ENCODE peak calls at places on chromosomes 16 and 17, in four cellular contexts. X is NCI-H187; O is stimulated activated CD4-positive, alpha-beta T cell treated with anti-CD3 and anti-CD28 coated beads, Interleukin-1b, Interleukin-23, amount 100 ng/mL, for 24 hours; Q is H7. J is an unnamed sample.
A peak's percentile ranks its signal among the peaks of the same experiment; 100 is the strongest.

GRCh38 chr17:8288336-8289102 is at the start of gene RANGRF:
- DNase-seq in X (peak; percentile 72), O (peak; percentile 87), Q (peak; percentile 98), J (peak; percentile 80)

GRCh38 chr17:17576772-17577234 is 14.7 kb downstream of the PEMT start:
- DNase-seq in X (no peak), O (no peak), Q (no peak), J (no peak)

GRCh38 chr16:80317132-80318098 is 223.4 kb upstream of the DYNLRB2 start:
- DNase-seq in O (no peak), X (no peak), Q (peak; percentile 68), J (peak; percentile 6)

GRCh38 chr16:26649646-26650045 is 417.1 kb upstream of the C16orf82 start:
- DNase-seq in X (peak; percentile 11), Q (no peak), O (no peak), J (no peak)

GRCh38 chr17:59327891-59328290 is 3.6 kb upstream of the YPEL2 start:
- DNase-seq in Q (no peak), O (no peak), X (no peak), J (peak; percentile 58)

GRCh38 chr17:44607836-44608690 is 48.2 kb upstream of the MEIOC start:
- DNase-seq in Q (peak; percentile 89), O (no peak), X (no peak), J (no peak)

GRCh38 chr16:70689035-70689969 is 3.4 kb upstream of the MTSS2 start:
- DNase-seq in Q (no peak), O (no peak), X (no peak), J (no peak)

GRCh38 chr17:80825471-80826345 is 165.9 kb upstream of the CHMP6 start:
- DNase-seq in X (no peak), O (no peak), Q (peak; percentile 48), J (no peak)

GRCh38 chr16:28136751-28137434 is 73.4 kb upstream of the GSG1L start:
- DNase-seq in Q (no peak), X (no peak), O (no peak), J (no peak)

GRCh38 chr16:30113711-30114333 is 485 bp upstream of the GDPD3 start:
- DNase-seq in X (no peak), Q (peak; percentile 42), O (no peak), J (no peak)

GRCh38 chr17:77473615-77474226 is 333.0 kb downstream of the SEC14L1 start:
- DNase-seq in X (no peak), Q (no peak), O (no peak), J (peak; percentile 90)

GRCh38 chr17:67124469-67125148 is 80.3 kb downstream of the CACNG1 start:
- DNase-seq in O (no peak), X (no peak), Q (no peak), J (no peak)

GRCh38 chr17:74449306-74449705 is 17.1 kb upstream of the CD300A start:
- DNase-seq in X (no peak), Q (no peak), O (no peak), J (no peak)

GRCh38 chr16:31356566-31357323 is 1.8 kb downstream of the ITGAX start:
- DNase-seq in O (no peak), Q (peak; percentile 81), X (no peak), J (no peak)

GRCh38 chr17:67500677-67501300 is 123.7 kb downstream of the PITPNC1 start:
- DNase-seq in Q (no peak), X (no peak), O (no peak), J (no peak)

GRCh38 chr17:43416998-43417891 is 18.5 kb downstream of the ARL4D start:
- DNase-seq in O (no peak), Q (no peak), X (no peak), J (no peak)

GRCh38 chr17:81049973-81050551 is 15.1 kb downstream of the BAIAP2 start:
- DNase-seq in Q (no peak), O (no peak), X (no peak), J (peak; percentile 94)

GRCh38 chr16:82655315-82655714 is 28.5 kb downstream of the CDH13 start:
- DNase-seq in Q (no peak), O (peak; percentile 45), X (no peak), J (peak; percentile 90)

GRCh38 chr17:66839616-66840015 is 4.7 kb downstream of the CACNG5 start:
- DNase-seq in Q (no peak), O (no peak), X (no peak), J (no peak)

GRCh38 chr17:58587713-58588117 is 73.3 kb upstream of the MTMR4 start:
- DNase-seq in O (peak; percentile 38), Q (peak; percentile 83), X (peak; percentile 19), J (peak; percentile 53)

GRCh38 chr17:6165806-6166205 is 95.6 kb downstream of the WSCD1 start:
- DNase-seq in O (no peak), Q (no peak), X (no peak), J (no peak)

GRCh38 chr16:17793354-17793753 is 322.6 kb upstream of the XYLT1 start:
- DNase-seq in X (no peak), Q (no peak), O (no peak), J (no peak)

GRCh38 chr16:65153365-65154105 is 31.7 kb upstream of the CDH11 start:
- DNase-seq in O (no peak), X (no peak), Q (no peak), J (no peak)

GRCh38 chr17:67353929-67354557 is 12.3 kb downstream of the PSMD12 start:
- DNase-seq in Q (no peak), X (no peak), O (no peak), J (no peak)

GRCh38 chr17:79052131-79052530 is 22.5 kb upstream of the ENGASE start:
- DNase-seq in X (no peak), O (no peak), Q (no peak), J (no peak)

J was measured in kidney tubule cell.